ENCODE peak calls at places on chromosomes 1 and 21, in five cellular contexts. One of them, this sample, is unnamed.

GRCh38 chr21:19529031-19529430 is 1125.4 kb upstream of the TMPRSS15 start:
- DNase-seq in tibial nerve: no peak
- DNase-seq in PC-3: no peak
- DNase-seq in AG04450: no peak
- DNase-seq in fibroblast of mammary gland: no peak
- DNase-seq in this sample: no peak

GRCh38 chr1:207401578-207401977 is 52.5 kb upstream of the CR2 start:
- DNase-seq in tibial nerve: no peak
- DNase-seq in PC-3: no peak
- DNase-seq in AG04450: no peak
- DNase-seq in fibroblast of mammary gland: no peak
- DNase-seq in this sample: no peak

GRCh38 chr1:94872771-94873495 is 52.8 kb downstream of the SLC44A3 start:
- DNase-seq in tibial nerve: no peak
- DNase-seq in PC-3: no peak
- DNase-seq in AG04450: no peak
- DNase-seq in fibroblast of mammary gland: no peak
- DNase-seq in this sample: no peak

GRCh38 chr1:195568389-195568788 is 1039.9 kb downstream of the KCNT2 start:
- DNase-seq in tibial nerve: no peak
- DNase-seq in PC-3: no peak
- DNase-seq in AG04450: peak; percentile 63
- DNase-seq in fibroblast of mammary gland: no peak
- DNase-seq in this sample: no peak

GRCh38 chr1:180185971-180186645 is 31.4 kb downstream of the QSOX1 start:
- DNase-seq in tibial nerve: no peak
- DNase-seq in PC-3: no peak
- DNase-seq in AG04450: no peak
- DNase-seq in fibroblast of mammary gland: no peak
- DNase-seq in this sample: no peak

GRCh38 chr1:12601690-12602632 is 16.0 kb downstream of the DHRS3 start:
- DNase-seq in tibial nerve: no peak
- DNase-seq in PC-3: peak; percentile 66
- DNase-seq in AG04450: no peak
- DNase-seq in fibroblast of mammary gland: peak; percentile 98
- DNase-seq in this sample: no peak

GRCh38 chr1:66478116-66478515 is 55.8 kb upstream of the SGIP1 start:
- DNase-seq in tibial nerve: no peak
- DNase-seq in PC-3: peak; percentile 86
- DNase-seq in AG04450: no peak
- DNase-seq in fibroblast of mammary gland: peak; percentile 83
- DNase-seq in this sample: no peak

GRCh38 chr1:113014508-113014907 is 58.5 kb upstream of the LRIG2 start:
- DNase-seq in tibial nerve: no peak
- DNase-seq in PC-3: no peak
- DNase-seq in AG04450: no peak
- DNase-seq in fibroblast of mammary gland: no peak
- DNase-seq in this sample: no peak

GRCh38 chr1:29237906-29238600 is 1.7 kb downstream of the PTPRU start:
- DNase-seq in tibial nerve: no peak
- DNase-seq in PC-3: peak; percentile 40
- DNase-seq in AG04450: no peak
- DNase-seq in fibroblast of mammary gland: no peak
- DNase-seq in this sample: no peak

GRCh38 chr1:116372651-116373444 is at the start of gene ATP1A1:
- DNase-seq in tibial nerve: peak; percentile 98
- DNase-seq in PC-3: peak; percentile 95
- DNase-seq in AG04450: peak; percentile 59
- DNase-seq in fibroblast of mammary gland: peak; percentile 84
- DNase-seq in this sample: peak; percentile 97

GRCh38 chr1:31672988-31673387 is 28.3 kb upstream of the PEF1 start:
- DNase-seq in tibial nerve: no peak
- DNase-seq in PC-3: no peak
- DNase-seq in AG04450: no peak
- DNase-seq in fibroblast of mammary gland: no peak
- DNase-seq in this sample: no peak

GRCh38 chr1:209485759-209486158 is 97.8 kb upstream of the CAMK1G start:
- DNase-seq in tibial nerve: no peak
- DNase-seq in PC-3: no peak
- DNase-seq in AG04450: no peak
- DNase-seq in fibroblast of mammary gland: no peak
- DNase-seq in this sample: no peak

GRCh38 chr1:34164510-34165381 is at the start of gene CSMD2:
- DNase-seq in tibial nerve: no peak
- DNase-seq in PC-3: no peak
- DNase-seq in AG04450: peak; percentile 24
- DNase-seq in fibroblast of mammary gland: peak; percentile 43
- DNase-seq in this sample: no peak

GRCh38 chr1:81695741-81696140 is 105.0 kb upstream of the ADGRL2 start:
- DNase-seq in tibial nerve: no peak
- DNase-seq in PC-3: peak; percentile 66
- DNase-seq in AG04450: no peak
- DNase-seq in fibroblast of mammary gland: peak; percentile 87
- DNase-seq in this sample: no peak

GRCh38 chr1:244945109-244945671 is 80.8 kb upstream of the HNRNPU start:
- DNase-seq in tibial nerve: no peak
- DNase-seq in PC-3: no peak
- DNase-seq in AG04450: no peak
- DNase-seq in fibroblast of mammary gland: no peak
- DNase-seq in this sample: peak; percentile 85

GRCh38 chr1:12174789-12175455 is 8.1 kb downstream of the TNFRSF1B start:
- DNase-seq in tibial nerve: no peak
- DNase-seq in PC-3: no peak
- DNase-seq in AG04450: no peak
- DNase-seq in fibroblast of mammary gland: no peak
- DNase-seq in this sample: no peak

GRCh38 chr1:12714710-12715500 is 1.0 kb upstream of the AADACL3 start:
- DNase-seq in tibial nerve: no peak
- DNase-seq in PC-3: no peak
- DNase-seq in AG04450: no peak
- DNase-seq in fibroblast of mammary gland: no peak
- DNase-seq in this sample: no peak

GRCh38 chr1:25566730-25567341 is 23.4 kb downstream of the LDLRAP1 start:
- DNase-seq in tibial nerve: peak; percentile 41
- DNase-seq in PC-3: no peak
- DNase-seq in AG04450: peak; percentile 80
- DNase-seq in fibroblast of mammary gland: peak; percentile 71
- DNase-seq in this sample: no peak

GRCh38 chr1:162587347-162587746 is 25.8 kb downstream of the UAP1 start:
- DNase-seq in tibial nerve: no peak
- DNase-seq in PC-3: peak; percentile 76
- DNase-seq in AG04450: no peak
- DNase-seq in fibroblast of mammary gland: no peak
- DNase-seq in this sample: no peak

GRCh38 chr1:187033721-187034120 is 205.0 kb downstream of the PLA2G4A start:
- DNase-seq in tibial nerve: no peak
- DNase-seq in PC-3: no peak
- DNase-seq in AG04450: no peak
- DNase-seq in fibroblast of mammary gland: no peak
- DNase-seq in this sample: no peak

GRCh38 chr1:26360051-26360806 is 6.3 kb upstream of the CRYBG2 start:
- DNase-seq in tibial nerve: no peak
- DNase-seq in PC-3: no peak
- DNase-seq in AG04450: no peak
- DNase-seq in fibroblast of mammary gland: no peak
- DNase-seq in this sample: peak; percentile 21

GRCh38 chr1:23273450-23274133 is 56.3 kb upstream of the HTR1D start:
- DNase-seq in tibial nerve: no peak
- DNase-seq in PC-3: peak; percentile 94
- DNase-seq in AG04450: peak; percentile 70
- DNase-seq in fibroblast of mammary gland: peak; percentile 72
- DNase-seq in this sample: no peak

GRCh38 chr1:111605553-111605952 is 14.0 kb upstream of the RAP1A start:
- DNase-seq in tibial nerve: peak; percentile 69
- DNase-seq in PC-3: no peak
- DNase-seq in AG04450: no peak
- DNase-seq in fibroblast of mammary gland: peak; percentile 76
- DNase-seq in this sample: no peak

GRCh38 chr1:203306089-203306969 is 1.0 kb downstream of the BTG2 start:
- DNase-seq in tibial nerve: peak; percentile 92
- DNase-seq in PC-3: peak; percentile 65
- DNase-seq in AG04450: no peak
- DNase-seq in fibroblast of mammary gland: peak; percentile 75
- DNase-seq in this sample: peak; percentile 76

GRCh38 chr1:248807067-248807737 is 18.5 kb downstream of the SH3BP5L start:
- DNase-seq in tibial nerve: no peak
- DNase-seq in PC-3: peak; percentile 60
- DNase-seq in AG04450: no peak
- DNase-seq in fibroblast of mammary gland: peak; percentile 48
- DNase-seq in this sample: peak; percentile 77

GRCh38 chr1:222031286-222031685 is 289.4 kb upstream of the DUSP10 start:
- DNase-seq in tibial nerve: no peak
- DNase-seq in PC-3: no peak
- DNase-seq in AG04450: no peak
- DNase-seq in fibroblast of mammary gland: no peak
- DNase-seq in this sample: no peak

GRCh38 chr1:205450448-205450847 is 5.4 kb downstream of the BLACAT1 start:
- DNase-seq in tibial nerve: no peak
- DNase-seq in PC-3: peak; percentile 48
- DNase-seq in AG04450: no peak
- DNase-seq in fibroblast of mammary gland: no peak
- DNase-seq in this sample: no peak

GRCh38 chr1:48876221-48876785 is 99.6 kb upstream of the BEND5 start:
- DNase-seq in tibial nerve: no peak
- DNase-seq in PC-3: peak; percentile 37
- DNase-seq in AG04450: no peak
- DNase-seq in fibroblast of mammary gland: peak; percentile 66
- DNase-seq in this sample: no peak

GRCh38 chr1:159009287-159009686 is 420 bp upstream of the IFI16 start:
- DNase-seq in tibial nerve: no peak
- DNase-seq in PC-3: no peak
- DNase-seq in AG04450: no peak
- DNase-seq in fibroblast of mammary gland: no peak
- DNase-seq in this sample: peak; percentile 48

DNA sequence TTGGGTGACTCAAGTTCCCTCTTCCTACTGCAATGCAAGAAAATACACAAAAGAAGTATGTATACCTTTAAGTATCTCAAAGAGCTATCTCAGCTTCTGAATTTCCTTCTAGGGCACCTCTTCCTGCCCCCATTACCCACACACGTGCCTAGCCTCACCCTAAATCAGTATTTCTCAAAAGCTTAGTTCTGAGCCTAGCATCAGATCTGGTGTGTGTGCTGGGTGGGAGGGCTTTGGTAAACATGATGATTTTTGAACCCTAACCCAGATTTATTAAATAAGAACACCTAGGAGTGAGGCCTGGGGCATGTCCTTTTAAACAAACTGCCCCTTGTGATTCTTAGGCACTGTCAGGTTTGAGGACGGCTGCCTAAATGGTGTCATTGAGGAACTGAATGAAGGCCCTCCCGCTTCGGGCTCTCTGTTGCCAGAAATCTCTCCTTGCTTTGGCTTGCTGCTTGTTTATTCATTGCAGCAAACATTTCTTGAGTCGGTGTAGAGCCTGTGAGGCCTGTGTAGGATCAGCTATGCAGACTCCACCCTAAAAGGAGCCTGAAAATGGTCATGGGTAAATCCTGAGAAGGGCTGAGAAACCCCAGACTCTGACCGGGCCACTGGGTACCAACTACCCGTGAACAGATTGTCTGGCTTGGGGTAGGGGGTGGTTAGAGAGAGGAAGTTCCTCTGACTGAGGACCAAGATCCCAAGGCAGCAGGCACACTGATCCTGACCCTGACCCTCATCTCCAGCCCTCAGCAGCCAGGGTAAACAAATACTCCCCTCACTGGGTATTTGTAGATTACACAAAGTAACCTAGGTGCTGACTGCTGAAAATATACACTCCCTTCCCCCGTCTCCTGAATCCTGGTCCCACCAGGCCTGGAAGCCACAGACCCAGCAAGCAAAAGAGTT is 3.0 kb downstream of the IL6R start:
- DNase-seq in tibial nerve: no peak
- DNase-seq in PC-3: no peak
- DNase-seq in AG04450: no peak
- DNase-seq in fibroblast of mammary gland: no peak
- DNase-seq in this sample: peak; percentile 49
- H3K4me3 ChIP-seq in tibial nerve: peak overlapping the region; percentile 78
- H3K4me3 ChIP-seq in PC-3: no peak overlapping the region
- H3K4me3 ChIP-seq in AG04450: no peak overlapping the region
- H3K4me3 ChIP-seq in fibroblast of mammary gland: no peak overlapping the region
- H3K4me3 ChIP-seq in this sample: peak overlapping the region; percentile 34

GRCh38 chr1:1306070-1306660 is 1.6 kb downstream of the ACAP3 start:
- DNase-seq in tibial nerve: no peak
- DNase-seq in PC-3: no peak
- DNase-seq in AG04450: no peak
- DNase-seq in fibroblast of mammary gland: no peak
- DNase-seq in this sample: peak; percentile 45
- TF ChIP-seq CTCF in tibial nerve: no peak
- TF ChIP-seq CTCF in PC-3: peak; percentile 45
- TF ChIP-seq CTCF in AG04450: peak; percentile 32
- TF ChIP-seq CTCF in fibroblast of mammary gland: peak; percentile 12
- TF ChIP-seq CTCF in this sample: peak; percentile 23

GRCh38 chr1:19455353-19455752 is 30.0 kb downstream of the CAPZB start:
- DNase-seq in tibial nerve: no peak
- DNase-seq in PC-3: no peak
- DNase-seq in AG04450: no peak
- DNase-seq in fibroblast of mammary gland: no peak
- DNase-seq in this sample: no peak
- H3K4me3 ChIP-seq in tibial nerve: no peak overlapping the region
- H3K4me3 ChIP-seq in PC-3: no peak overlapping the region
- H3K4me3 ChIP-seq in AG04450: no peak overlapping the region
- H3K4me3 ChIP-seq in fibroblast of mammary gland: no peak overlapping the region
- H3K4me3 ChIP-seq in this sample: no peak overlapping the region

GRCh38 chr21:18522181-18522771 is 118.7 kb upstream of the TMPRSS15 start:
- DNase-seq in tibial nerve: no peak
- DNase-seq in PC-3: peak; percentile 9
- DNase-seq in AG04450: no peak
- DNase-seq in fibroblast of mammary gland: no peak
- DNase-seq in this sample: no peak
- TF ChIP-seq CTCF in tibial nerve: no peak
- TF ChIP-seq CTCF in PC-3: peak; percentile 42
- TF ChIP-seq CTCF in AG04450: no peak
- TF ChIP-seq CTCF in fibroblast of mammary gland: no peak
- TF ChIP-seq CTCF in this sample: no peak

GRCh38 chr21:15823486-15824150 is 93.8 kb downstream of the USP25 start:
- DNase-seq in tibial nerve: no peak
- DNase-seq in PC-3: no peak
- DNase-seq in AG04450: no peak
- DNase-seq in fibroblast of mammary gland: no peak
- DNase-seq in this sample: no peak

GRCh38 chr21:15826147-15826780 is 96.5 kb downstream of the USP25 start:
- DNase-seq in tibial nerve: no peak
- DNase-seq in PC-3: peak; percentile 84
- DNase-seq in AG04450: no peak
- DNase-seq in fibroblast of mammary gland: peak; percentile 64
- DNase-seq in this sample: peak; percentile 64

GRCh38 chr21:15826908-15827601 is 97.3 kb downstream of the USP25 start:
- DNase-seq in tibial nerve: no peak
- DNase-seq in PC-3: no peak
- DNase-seq in AG04450: no peak
- DNase-seq in fibroblast of mammary gland: no peak
- DNase-seq in this sample: no peak

GRCh38 chr21:15820857-15821256 is 91.1 kb downstream of the USP25 start:
- DNase-seq in tibial nerve: no peak
- DNase-seq in PC-3: peak; percentile 18
- DNase-seq in AG04450: no peak
- DNase-seq in fibroblast of mammary gland: no peak
- DNase-seq in this sample: no peak

GRCh38 chr21:15825699-15826098 is 95.9 kb downstream of the USP25 start:
- DNase-seq in tibial nerve: no peak
- DNase-seq in PC-3: no peak
- DNase-seq in AG04450: no peak
- DNase-seq in fibroblast of mammary gland: no peak
- DNase-seq in this sample: no peak
- H3K4me3 ChIP-seq in tibial nerve: no peak overlapping the region
- H3K4me3 ChIP-seq in PC-3: no peak overlapping the region
- H3K4me3 ChIP-seq in AG04450: no peak overlapping the region
- H3K4me3 ChIP-seq in fibroblast of mammary gland: no peak overlapping the region
- H3K4me3 ChIP-seq in this sample: no peak overlapping the region